ENCODE peak calls at places on chromosome 22, in four cellular contexts. B is activated effector memory CD4-positive, alpha-beta T cell treated with anti-CD3 and anti-CD28 coated beads, Interleukin-2, amount 50 U/mL, for 16 hours; I is sigmoid colon; M is ACHN. L is an unnamed sample.

GRCh38 chr22:45007946-45008852 is 1.6 kb downstream of the PHF21B start:
- DNase-seq in B (no peak), I (no peak), M (peak), L (no peak)

GRCh38 chr22:44861245-44861644 is 108.9 kb downstream of the ARHGAP8 start:
- DNase-seq in B (no peak), I (no peak), M (no peak), L (no peak)

GRCh38 chr22:32985899-32986772 is 72.0 kb downstream of the SYN3 start:
- DNase-seq in B (peak), I (peak), M (peak), L (no peak)

GRCh38 chr22:25406510-25407210 is 157.8 kb upstream of the GRK3 start:
- DNase-seq in B (no peak), I (peak), M (no peak), L (no peak)

GRCh38 chr22:41048791-41049717 is 43.3 kb upstream of the EP300 start:
- DNase-seq in B (no peak), I (peak), M (no peak), L (no peak)

GRCh38 chr22:48959496-48959895 is 868.2 kb downstream of the BRD1 start:
- DNase-seq in B (peak), I (no peak), M (no peak), L (no peak)

GRCh38 chr22:42438293-42438650 is 6.1 kb upstream of the NFAM1 start:
- DNase-seq in B (no peak), I (no peak), M (peak), L (no peak)

GRCh38 chr22:19002684-19003038 is 66.6 kb upstream of the PRODH start:
- DNase-seq in B (no peak), I (no peak), M (no peak), L (no peak)

GRCh38 chr22:23657712-23658111 is 25.6 kb upstream of the DRICH1 start:
- DNase-seq in B (no peak), I (no peak), M (no peak), L (no peak)

L was measured in epithelial cell of proximal tubule.